ENCODE peak calls at places on chromosome 9, in five cellular contexts. Z is sigmoid colon, P is T-helper 2 cell, G is astrocyte of the hippocampus, D is choroid plexus epithelial cell. V is an unnamed sample.

GRCh38 chr9:120877276-120878034 is 467 bp upstream of the PHF19 start:
- DNase-seq in P (peak; percentile 46), G (peak; percentile 75), Z (peak; percentile 84), D (peak; percentile 30), V (no peak)

GRCh38 chr9:113973963-113974413 is 97.9 kb downstream of the ZNF618 start:
- DNase-seq in Z (no peak), D (no peak), G (peak; percentile 51), P (no peak), V (no peak)

GRCh38 chr9:136441191-136441680 is 1.6 kb upstream of the INPP5E start:
- DNase-seq in Z (no peak), G (peak; percentile 68), P (no peak), D (no peak), V (no peak)

GRCh38 chr9:16925426-16925825 is 55.0 kb upstream of the BNC2 start:
- DNase-seq in P (no peak), G (peak; percentile 15), Z (no peak), D (peak; percentile 64), V (no peak)

GRCh38 chr9:94018628-94019027 is 63.5 kb upstream of the BARX1 start:
- DNase-seq in D (peak; percentile 92), P (no peak), G (peak; percentile 50), Z (no peak), V (no peak)

GRCh38 chr9:38339496-38339895 is 53.0 kb upstream of the ALDH1B1 start:
- DNase-seq in Z (no peak), D (peak; percentile 46), G (peak; percentile 40), P (no peak), V (no peak)

GRCh38 chr9:764105-764524 is 77.4 kb upstream of the DMRT1 start:
- DNase-seq in D (peak; percentile 81), P (no peak), G (peak; percentile 50), Z (peak; percentile 86), V (no peak)

GRCh38 chr9:30723656-30724055 is 1660.8 kb upstream of the ACO1 start:
- DNase-seq in Z (no peak), D (peak; percentile 31), P (no peak), G (peak; percentile 16), V (no peak)

GRCh38 chr9:89660286-89660685 is 55.5 kb downstream of the GADD45G start:
- DNase-seq in D (no peak), G (no peak), P (no peak), Z (no peak), V (no peak)

GRCh38 chr9:125511780-125512179 is 195.2 kb downstream of the MAPKAP1 start:
- DNase-seq in D (no peak), Z (no peak), P (no peak), G (no peak), V (no peak)

GRCh38 chr9:107348836-107349235 is 65.8 kb downstream of the RAD23B start:
- DNase-seq in D (no peak), Z (no peak), P (no peak), G (no peak), V (no peak)

GRCh38 chr9:81490605-81491331 is 198.6 kb downstream of the TLE1 start:
- DNase-seq in D (peak; percentile 70), G (peak; percentile 92), P (no peak), Z (no peak), V (peak; percentile 68)

GRCh38 chr9:122819326-122819725 is 9.1 kb downstream of the PDCL start:
- DNase-seq in Z (no peak), G (peak; percentile 14), P (no peak), D (peak; percentile 79), V (no peak)